ENCODE peak calls at places on chromosomes 11 and 22, in four cellular contexts. M is K562, Z is HepG2, Q is SK-N-SH. J is an unnamed sample.

GRCh38 chr11:2206291-2206690 is 34.7 kb upstream of the TH start:
- DNase-seq in Q (no peak), Z (no peak), M (no peak), J (no peak)

GRCh38 chr11:17431139-17431538 is 42.7 kb upstream of the KCNJ11 start:
- DNase-seq in M (no peak), Z (no peak), Q (no peak), J (no peak)

GRCh38 chr11:16741473-16741872 is 3.0 kb downstream of the C11orf58 start:
- DNase-seq in Z (no peak), M (no peak), Q (no peak), J (no peak)

GRCh38 chr11:64765291-64765803 is 5.6 kb upstream of the PYGM start:
- DNase-seq in Q (peak), M (no peak), Z (no peak), J (no peak)

GRCh38 chr11:2928605-2929510 is at the start of gene PHLDA2:
- DNase-seq in Z (no peak), M (peak), Q (peak), J (peak)

GRCh38 chr22:44811141-44811540 is 58.8 kb downstream of the ARHGAP8 start:
- DNase-seq in Q (no peak), M (no peak), Z (no peak), J (no peak)

GRCh38 chr11:2580444-2581050 is 119.2 kb downstream of the KCNQ1OT1 start:
- DNase-seq in Z (no peak), M (no peak), Q (peak), J (no peak)

GRCh38 chr11:78268516-78269410 is 80.0 kb downstream of the USP35 start:
- DNase-seq in M (no peak), Z (no peak), Q (no peak), J (no peak)

GRCh38 chr11:113382121-113382520 is 5.5 kb upstream of the ANKK1 start:
- DNase-seq in M (no peak), Q (no peak), Z (no peak), J (no peak)

GRCh38 chr11:27545946-27546345 is 39.4 kb upstream of the LIN7C start:
- DNase-seq in Z (no peak), Q (no peak), M (no peak), J (no peak)

GRCh38 chr11:82924522-82925224 is 23.1 kb downstream of the DDIAS start:
- DNase-seq in M (no peak), Q (no peak), Z (no peak), J (no peak)

GRCh38 chr11:109423860-109424190 is 1.8 kb downstream of the C11orf87 start:
- DNase-seq in M (no peak), Q (peak), Z (no peak), J (no peak)

GRCh38 chr11:117005758-117006157 is 92.5 kb downstream of the SIK3 start:
- DNase-seq in Q (no peak), Z (no peak), M (no peak), J (no peak)

GRCh38 chr11:88779551-88779950 is 286.2 kb downstream of the GRM5 start:
- DNase-seq in Q (no peak), Z (peak), M (no peak), J (no peak)

GRCh38 chr22:47563406-47564157 is 801.1 kb downstream of the TBC1D22A start:
- DNase-seq in Q (no peak), M (no peak), Z (no peak), J (no peak)

GRCh38 chr11:117072517-117073218 is 25.6 kb downstream of the SIK3 start:
- DNase-seq in Q (no peak), M (peak), Z (peak), J (peak)

GRCh38 chr22:26550498-26551033 is 38.3 kb upstream of the TFIP11 start:
- DNase-seq in Z (peak), M (no peak), Q (no peak), J (no peak)

GRCh38 chr22:18954941-18955571 is 19.0 kb upstream of the PRODH start:
- DNase-seq in M (no peak), Z (no peak), Q (no peak), J (no peak)

GRCh38 chr11:36566407-36567053 is 1.3 kb upstream of the RAG1 start:
- DNase-seq in Q (no peak), Z (no peak), M (no peak), J (no peak)

GRCh38 chr22:20550851-20551744 is 43.7 kb downstream of the MED15 start:
- DNase-seq in M (no peak), Q (no peak), Z (no peak), J (no peak)

GRCh38 chr11:47233989-47234668 is 14.5 kb downstream of the ACP2 start:
- DNase-seq in Q (peak), Z (peak), M (peak), J (no peak)

DNA sequence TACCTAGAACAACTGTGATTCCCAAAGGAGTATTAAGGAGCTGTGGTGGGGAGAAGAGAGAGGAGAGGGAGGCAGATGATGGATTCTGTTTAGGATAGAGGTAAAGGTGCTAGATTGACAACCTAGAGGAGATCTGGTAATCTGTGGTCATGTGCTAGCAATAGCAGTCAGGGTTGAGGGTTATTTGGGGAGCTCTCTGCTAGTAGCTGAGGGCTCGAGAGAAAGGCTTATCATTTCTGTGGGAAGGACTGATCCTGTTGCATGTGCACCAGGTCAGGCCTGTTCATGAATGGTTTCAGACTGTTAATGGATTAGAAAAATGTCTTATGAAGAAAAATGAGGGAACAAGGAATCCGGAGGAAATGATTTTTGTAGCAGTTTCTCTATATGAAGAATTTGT is 63.2 kb downstream of the MTMR3 start:
- DNase-seq in Q (peak), Z (no peak), M (peak), J (no peak)
- TF ChIP-seq ELF1 in Q (no peak), Z (no peak), M (no peak), J (no peak)

DNA sequence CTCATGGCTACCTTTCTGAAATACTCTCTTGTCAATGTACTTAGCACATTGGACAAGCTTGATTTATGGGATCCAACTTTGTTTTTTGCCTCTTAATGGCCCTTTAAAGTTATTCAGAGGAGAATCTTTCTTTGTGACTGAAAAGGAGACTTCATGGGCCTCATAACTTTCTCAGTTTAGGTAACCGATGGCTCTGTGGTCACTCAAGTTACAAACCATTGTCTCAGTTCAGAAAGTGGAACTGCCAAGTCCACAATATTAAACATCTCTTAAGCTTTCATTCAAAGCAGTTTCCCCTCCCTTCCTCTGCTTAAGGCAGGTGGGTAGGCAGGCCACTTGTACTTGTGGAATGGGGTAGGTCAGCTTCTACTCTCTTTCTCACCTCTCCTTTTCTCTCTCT is 12.3 kb upstream of the ARL14EP start:
- DNase-seq in Z (no peak), M (no peak), Q (no peak), J (no peak)
- TF ChIP-seq ELF1 in Z (no peak), M (no peak), Q (no peak), J (no peak)

GRCh38 chr11:60924110-60924905 is at the start of gene TMEM132A:
- DNase-seq in Z (peak), M (peak), Q (peak), J (peak)
- TF ChIP-seq ELF1 in Z (no peak), M (no peak), Q (no peak), J (no peak)

DNA sequence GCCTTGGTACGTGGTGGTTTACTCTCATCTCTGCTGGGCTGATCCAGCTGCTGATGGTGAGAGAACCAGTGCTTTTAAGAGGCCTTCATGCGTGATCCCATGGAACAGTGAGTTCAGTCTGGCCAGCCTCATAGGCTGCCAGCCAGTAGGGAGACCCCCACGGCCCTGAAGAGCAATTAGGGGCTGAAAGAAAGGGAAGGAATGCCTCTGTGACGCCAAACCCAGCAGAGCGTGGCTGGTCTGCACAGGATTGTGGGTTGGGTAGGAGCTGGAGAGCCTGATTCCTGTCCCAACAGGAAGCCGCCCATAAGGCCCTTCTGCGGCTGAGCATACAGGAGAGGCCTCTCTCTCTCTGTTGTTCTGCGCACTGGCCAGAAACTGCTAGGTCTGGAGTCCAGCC is 181.5 kb upstream of the E2F8 start:
- DNase-seq in Z (no peak), Q (no peak), M (no peak), J (no peak)
- TF ChIP-seq ELF1 in Z (no peak), Q (no peak), M (no peak), J (no peak)

GRCh38 chr11:1131033-1131911 is 26.5 kb upstream of the MUC5AC start:
- DNase-seq in Q (peak), M (no peak), Z (no peak), J (no peak)
- TF ChIP-seq ELF1 in Q (no peak), M (no peak), Z (no peak), J (no peak)

J was measured in HCT116.